ENCODE peak calls at places on chromosomes 2 and 18, in six cellular contexts. R is GM12891, O is HepG2, Q is H1, M is K562, C is GM12878. P is an unnamed sample.

GRCh38 chr2:232979871-232980461 is 33.1 kb downstream of the NGEF start:
- DNase-seq in M (no peak), Q (no peak), O (peak), R (no peak), C (no peak), P (no peak)

GRCh38 chr18:78986018-78986481 is 6.4 kb downstream of the SALL3 start:
- DNase-seq in M (peak), Q (peak), O (peak), C (no peak), R (no peak), P (no peak)

GRCh38 chr2:127609818-127610217 is 36.1 kb upstream of the GPR17 start:
- DNase-seq in Q (no peak), M (no peak), O (no peak), C (no peak), R (no peak), P (no peak)

GRCh38 chr2:15730545-15731212 is 139.0 kb downstream of the DDX1 start:
- DNase-seq in O (peak), C (peak), Q (no peak), M (peak), R (no peak), P (no peak)

GRCh38 chr2:220509921-220510320 is 882.5 kb downstream of the SLC4A3 start:
- DNase-seq in M (no peak), R (no peak), Q (no peak), C (no peak), O (no peak), P (no peak)

GRCh38 chr2:34004936-34005335 is 405.8 kb upstream of the FAM98A start:
- DNase-seq in R (no peak), Q (no peak), O (no peak), C (no peak), M (no peak), P (no peak)

GRCh38 chr2:179440642-179441251 is 176.1 kb upstream of the SESTD1 start:
- DNase-seq in C (no peak), O (peak), Q (no peak), M (peak), R (peak), P (no peak)

GRCh38 chr2:20516646-20517341 is 69.9 kb downstream of the RHOB start:
- DNase-seq in C (peak), O (peak), R (peak), Q (no peak), M (no peak), P (no peak)

GRCh38 chr2:100358554-100358953 is 36.3 kb upstream of the LONRF2 start:
- DNase-seq in Q (no peak), C (no peak), R (no peak), M (no peak), O (no peak), P (no peak)

GRCh38 chr2:68225119-68225632 is 27.2 kb downstream of the PPP3R1 start:
- DNase-seq in O (peak), R (no peak), M (peak), Q (no peak), C (peak), P (no peak)

GRCh38 chr2:169590804-169591203 is 6.7 kb downstream of the PPIG start:
- DNase-seq in C (no peak), O (no peak), R (no peak), Q (no peak), M (no peak), P (no peak)

GRCh38 chr2:156399950-156400703 is 36.1 kb upstream of the GPD2 start:
- DNase-seq in O (peak), R (peak), M (peak), Q (peak), C (peak), P (peak)

GRCh38 chr2:239539083-239539775 is 138.4 kb upstream of the HDAC4 start:
- DNase-seq in M (no peak), C (no peak), Q (no peak), O (no peak), R (no peak), P (no peak)
- TF ChIP-seq TAF1 in M (no peak), C (no peak), Q (no peak), O (no peak), R (no peak), P (no peak)

DNA sequence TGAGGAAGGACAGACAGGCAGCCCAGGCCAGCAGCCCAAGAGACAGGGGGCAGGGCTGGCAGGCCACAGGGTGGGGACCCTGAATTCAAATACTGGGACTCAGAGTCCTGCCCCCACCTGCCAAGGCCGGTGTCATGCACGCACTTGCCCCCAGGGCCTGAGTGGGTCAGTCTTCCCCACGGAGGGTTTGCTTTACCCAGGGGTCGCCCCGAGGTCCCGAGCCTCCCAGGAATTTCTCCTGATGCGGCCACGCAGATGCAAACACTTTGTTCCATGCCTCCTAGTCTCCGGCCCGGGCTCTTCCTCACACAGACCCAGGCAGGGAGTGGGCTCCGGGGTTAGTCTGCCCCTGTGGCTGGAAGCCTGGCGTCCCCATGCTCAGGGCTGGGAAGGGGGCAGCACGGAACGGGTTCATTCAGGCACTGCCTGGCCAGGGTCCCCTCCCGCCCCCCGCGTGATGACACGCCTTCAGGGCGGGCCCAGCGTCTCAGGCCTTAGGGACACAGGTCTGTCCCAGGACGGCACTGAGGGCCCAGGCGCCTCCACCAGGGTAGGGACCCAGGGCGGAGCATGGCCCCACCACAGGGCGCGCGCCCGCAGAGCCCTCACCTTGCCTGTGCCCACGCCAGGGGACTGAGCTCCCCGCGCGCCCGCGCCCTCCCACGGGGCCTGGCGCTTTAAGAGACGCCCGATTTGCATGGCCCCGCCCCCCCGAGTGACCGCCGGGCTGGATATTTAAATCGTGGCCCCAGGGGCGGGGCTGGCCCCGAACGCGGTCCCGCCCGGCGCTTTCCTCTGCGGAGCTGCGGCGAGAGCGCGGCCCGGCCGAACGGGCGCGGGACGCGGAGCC is at the start of gene SNED1:
- DNase-seq in M (peak), C (no peak), O (peak), Q (peak), R (peak), P (no peak)
- TF ChIP-seq POLR2A in M (no peak), C (no peak), O (no peak), Q (no peak), R (no peak), P (no peak)

DNA sequence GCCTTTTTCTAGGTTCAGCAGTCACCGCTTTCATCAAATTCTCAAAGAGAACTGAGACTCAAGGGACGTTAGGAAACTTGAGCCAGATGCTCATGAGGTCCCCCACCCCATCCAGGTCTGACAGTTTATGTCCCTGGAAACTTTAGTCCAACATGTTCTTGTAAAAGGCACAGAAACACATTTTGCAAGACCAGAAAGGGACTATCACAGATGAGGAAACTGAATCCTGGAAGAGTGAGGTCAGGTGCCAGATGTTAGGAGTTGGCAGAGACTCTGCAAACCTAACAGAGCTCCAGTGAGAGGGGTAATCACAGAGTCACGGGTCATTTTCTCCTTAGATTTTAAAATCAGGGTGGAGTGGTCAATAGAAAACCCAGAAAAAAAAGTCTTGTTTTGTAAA is 76.6 kb downstream of the RDH14 start:
- DNase-seq in M (no peak), C (no peak), R (no peak), Q (no peak), O (no peak), P (no peak)
- TF ChIP-seq POLR2AphosphoS5 in M (no peak), C (no peak), R (no peak), Q (no peak), O (no peak), P (no peak)

GRCh38 chr2:37786854-37787253 is 115.4 kb upstream of the CDC42EP3 start:
- DNase-seq in M (no peak), R (no peak), Q (no peak), O (peak), C (no peak), P (no peak)
- TF ChIP-seq TAF1 in M (no peak), R (no peak), Q (no peak), O (no peak), C (no peak), P (no peak)

DNA sequence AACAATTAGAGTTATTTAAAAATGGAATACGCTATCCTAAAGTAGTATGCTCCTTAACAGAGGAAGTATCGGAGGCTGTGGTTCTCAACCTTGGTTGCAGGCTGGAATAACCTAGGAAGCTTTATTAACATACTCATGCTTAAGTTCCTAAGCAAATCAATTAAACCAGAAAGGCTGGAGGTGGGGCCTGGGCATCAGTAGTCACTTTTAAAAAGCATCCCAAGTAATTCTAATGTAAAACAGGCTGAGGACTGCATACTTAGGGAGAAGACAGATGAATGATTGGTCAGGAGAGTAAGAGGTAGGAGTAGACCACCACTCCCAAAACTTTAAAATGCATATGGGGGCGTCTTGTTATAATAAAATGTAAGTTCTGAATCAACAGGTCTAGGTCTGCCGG is 15.3 kb downstream of the ACAA2 start:
- DNase-seq in Q (no peak), C (no peak), O (no peak), R (no peak), M (no peak), P (no peak)
- TF ChIP-seq POLR2A in Q (no peak), C (no peak), O (no peak), R (no peak), M (no peak), P (no peak)

GRCh38 chr2:75643980-75644379 is 2.6 kb upstream of the MRPL19 start:
- DNase-seq in M (no peak), R (no peak), Q (no peak), C (no peak), O (no peak), P (no peak)

GRCh38 chr2:75637568-75637967 is 9.0 kb upstream of the MRPL19 start:
- DNase-seq in R (no peak), M (no peak), O (peak), Q (no peak), C (no peak), P (no peak)

GRCh38 chr2:75641587-75641986 is 5.0 kb upstream of the MRPL19 start:
- DNase-seq in Q (no peak), O (no peak), M (no peak), C (no peak), R (no peak), P (no peak)

GRCh38 chr2:75645643-75646042 is 940 bp upstream of the MRPL19 start:
- DNase-seq in M (no peak), C (no peak), R (no peak), O (no peak), Q (no peak), P (no peak)

DNA sequence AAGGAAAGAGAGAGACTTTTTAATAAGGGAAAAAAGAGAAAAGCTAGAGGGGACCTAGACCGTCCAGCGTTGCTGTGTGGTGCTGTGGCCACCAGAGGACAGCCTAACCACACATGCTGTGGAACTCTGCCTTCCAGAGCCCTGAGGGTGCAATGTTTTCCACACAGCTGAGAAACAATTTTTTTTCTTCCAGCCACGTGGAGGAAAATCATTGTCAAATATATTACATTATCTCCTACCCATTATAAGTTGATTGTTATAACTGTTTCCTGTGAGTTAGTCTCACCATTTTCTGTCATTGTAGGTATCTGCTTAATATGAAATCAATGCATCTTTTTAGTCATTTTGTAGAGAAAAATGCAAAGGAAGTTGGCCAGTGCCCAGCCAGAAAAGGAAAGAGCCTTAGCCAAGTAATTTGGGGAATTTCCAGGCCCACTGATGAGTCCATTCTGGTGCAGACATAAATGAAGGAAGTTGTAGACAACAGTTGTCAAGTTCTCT is 5.9 kb upstream of the MRPL19 start:
- DNase-seq in R (no peak), Q (peak), M (peak), O (peak), C (no peak), P (peak)
- TF ChIP-seq POLR2AphosphoS5 in R (no peak), Q (no peak), M (no peak), O (no peak), C (no peak), P (no peak)

DNA sequence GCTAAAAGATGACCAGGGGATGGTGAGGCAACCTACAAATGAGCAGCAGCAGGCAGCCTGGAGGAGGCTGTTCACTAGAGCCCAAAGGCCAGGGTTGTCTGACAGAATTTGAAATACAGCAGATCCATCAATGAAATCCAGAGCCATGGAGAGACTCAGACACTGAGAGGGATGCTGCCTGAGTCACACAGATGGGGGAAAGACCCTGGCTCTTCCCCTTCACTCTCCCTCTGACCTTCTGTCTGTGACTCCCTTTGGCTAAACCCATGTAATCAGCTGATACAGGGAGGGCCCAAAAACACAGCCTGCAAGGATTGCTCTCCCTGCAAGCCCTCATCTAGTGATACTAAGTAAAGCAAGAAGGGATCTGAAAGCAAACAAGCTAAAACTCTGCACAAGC is 166.5 kb upstream of the SPOPL start:
- DNase-seq in O (no peak), Q (no peak), M (no peak), C (no peak), R (no peak), P (no peak)
- TF ChIP-seq TAF1 in O (no peak), Q (no peak), M (no peak), C (no peak), R (no peak), P (no peak)

GRCh38 chr2:85418132-85419008 is at the start of gene SH2D6:
- DNase-seq in O (peak), R (peak), Q (peak), M (peak), C (no peak), P (peak)
- TF ChIP-seq POLR2A in O (peak), R (peak), Q (peak), M (peak), C (peak), P (peak)

DNA sequence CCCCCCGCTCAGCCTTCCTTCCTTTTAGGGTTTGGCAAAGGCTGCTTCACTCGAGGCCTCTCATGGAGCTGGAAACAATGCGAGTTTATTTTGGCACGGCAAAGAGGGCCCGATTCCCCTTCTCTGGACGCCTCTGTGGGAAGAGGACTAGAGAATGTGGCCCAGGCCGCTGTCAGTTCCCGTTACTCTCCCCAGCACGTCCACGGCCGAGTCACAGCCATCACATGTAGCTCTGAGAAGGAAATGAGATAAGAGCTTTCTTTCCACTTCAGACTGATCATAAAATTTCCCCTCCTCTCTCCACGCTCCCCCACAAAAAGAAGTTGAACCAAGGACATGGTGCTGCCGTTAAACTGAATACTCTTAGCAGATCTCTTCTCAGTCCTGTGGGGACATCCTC is 101.4 kb downstream of the MCFD2 start:
- DNase-seq in M (no peak), C (no peak), Q (no peak), R (no peak), O (no peak), P (no peak)
- TF ChIP-seq POLR2AphosphoS5 in M (no peak), C (no peak), Q (no peak), R (no peak), O (no peak), P (no peak)

GRCh38 chr2:39522518-39522877 is 85.4 kb upstream of the MAP4K3 start:
- DNase-seq in C (no peak), R (no peak), M (no peak), O (no peak), Q (no peak), P (no peak)

GRCh38 chr2:39521876-39522517 is 84.9 kb upstream of the MAP4K3 start:
- DNase-seq in C (no peak), Q (no peak), O (no peak), R (no peak), M (no peak), P (no peak)

GRCh38 chr2:39524061-39524460 is 87.0 kb upstream of the MAP4K3 start:
- DNase-seq in O (no peak), M (no peak), Q (no peak), R (no peak), C (no peak), P (no peak)

GRCh38 chr2:39524756-39525635 is 87.9 kb upstream of the MAP4K3 start:
- DNase-seq in Q (no peak), R (no peak), C (no peak), O (no peak), M (no peak), P (no peak)

GRCh38 chr2:39523308-39524044 is 86.4 kb upstream of the MAP4K3 start:
- DNase-seq in Q (no peak), C (no peak), R (no peak), O (peak), M (peak), P (no peak)
- TF ChIP-seq TAF1 in Q (no peak), C (no peak), R (no peak), O (no peak), M (no peak), P (no peak)

P was measured in GM12892.